ENCODE peak calls at places on chromosome 14, in seven cellular contexts. One of them, this sample, is unnamed.
A peak's percentile ranks its signal among the peaks of the same experiment; 100 is the strongest.

GRCh38 chr14:55354500-55354899 is 57.1 kb downstream of the ATG14 start:
- DNase-seq in BJ: no peak
- DNase-seq in upper lobe of right lung: no peak
- DNase-seq in left ventricle myocardium inferior: peak; percentile 20
- DNase-seq in neural progenitor cell: peak; percentile 78
- DNase-seq in HCT116: peak; percentile 26
- DNase-seq in bronchial epithelial cell: peak; percentile 47
- DNase-seq in this sample: peak; percentile 55

GRCh38 chr14:83071888-83072501 is 1538.3 kb upstream of the SEL1L start:
- DNase-seq in bronchial epithelial cell: peak; percentile 52
- DNase-seq in neural progenitor cell: peak; percentile 45
- DNase-seq in upper lobe of right lung: no peak
- DNase-seq in left ventricle myocardium inferior: no peak
- DNase-seq in BJ: no peak
- DNase-seq in HCT116: no peak
- DNase-seq in this sample: no peak

GRCh38 chr14:92074555-92074954 is 31.8 kb downstream of the ATXN3 start:
- DNase-seq in bronchial epithelial cell: no peak
- DNase-seq in left ventricle myocardium inferior: no peak
- DNase-seq in upper lobe of right lung: no peak
- DNase-seq in neural progenitor cell: no peak
- DNase-seq in BJ: no peak
- DNase-seq in HCT116: no peak
- DNase-seq in this sample: no peak

GRCh38 chr14:75690010-75690409 is 29.0 kb downstream of the TTLL5 start:
- DNase-seq in left ventricle myocardium inferior: no peak
- DNase-seq in BJ: no peak
- DNase-seq in upper lobe of right lung: no peak
- DNase-seq in neural progenitor cell: no peak
- DNase-seq in bronchial epithelial cell: no peak
- DNase-seq in HCT116: no peak
- DNase-seq in this sample: no peak

GRCh38 chr14:50383618-50384225 is 13.0 kb downstream of the CDKL1 start:
- DNase-seq in left ventricle myocardium inferior: no peak
- DNase-seq in HCT116: no peak
- DNase-seq in bronchial epithelial cell: no peak
- DNase-seq in neural progenitor cell: peak; percentile 60
- DNase-seq in upper lobe of right lung: no peak
- DNase-seq in BJ: no peak
- DNase-seq in this sample: no peak

GRCh38 chr14:106309423-106309822 is 783.0 kb downstream of the TMEM121 start:
- DNase-seq in left ventricle myocardium inferior: no peak
- DNase-seq in bronchial epithelial cell: no peak
- DNase-seq in upper lobe of right lung: no peak
- DNase-seq in neural progenitor cell: no peak
- DNase-seq in BJ: no peak
- DNase-seq in HCT116: no peak
- DNase-seq in this sample: no peak

GRCh38 chr14:31696378-31696777 is 135.2 kb downstream of the NUBPL start:
- DNase-seq in upper lobe of right lung: no peak
- DNase-seq in left ventricle myocardium inferior: no peak
- DNase-seq in bronchial epithelial cell: no peak
- DNase-seq in neural progenitor cell: no peak
- DNase-seq in BJ: no peak
- DNase-seq in HCT116: no peak
- DNase-seq in this sample: no peak

GRCh38 chr14:74945852-74946658 is 9.3 kb downstream of the PGF start:
- DNase-seq in HCT116: peak; percentile 39
- DNase-seq in neural progenitor cell: peak; percentile 86
- DNase-seq in bronchial epithelial cell: peak; percentile 50
- DNase-seq in BJ: no peak
- DNase-seq in upper lobe of right lung: peak; percentile 86
- DNase-seq in left ventricle myocardium inferior: peak; percentile 79
- DNase-seq in this sample: peak; percentile 79

GRCh38 chr14:54366726-54367707 is 29.8 kb upstream of the CDKN3 start:
- DNase-seq in neural progenitor cell: peak; percentile 72
- DNase-seq in HCT116: peak; percentile 49
- DNase-seq in BJ: no peak
- DNase-seq in upper lobe of right lung: no peak
- DNase-seq in bronchial epithelial cell: peak; percentile 33
- DNase-seq in left ventricle myocardium inferior: no peak
- DNase-seq in this sample: no peak

GRCh38 chr14:68877993-68878575 is 85.2 kb upstream of the ZFP36L1 start:
- DNase-seq in upper lobe of right lung: no peak
- DNase-seq in neural progenitor cell: no peak
- DNase-seq in BJ: no peak
- DNase-seq in bronchial epithelial cell: no peak
- DNase-seq in HCT116: no peak
- DNase-seq in left ventricle myocardium inferior: no peak
- DNase-seq in this sample: no peak

GRCh38 chr14:75184447-75184846 is 8.0 kb upstream of the TMED10 start:
- DNase-seq in neural progenitor cell: no peak
- DNase-seq in bronchial epithelial cell: peak; percentile 46
- DNase-seq in HCT116: no peak
- DNase-seq in BJ: peak; percentile 98
- DNase-seq in left ventricle myocardium inferior: no peak
- DNase-seq in upper lobe of right lung: no peak
- DNase-seq in this sample: no peak

GRCh38 chr14:53533384-53533975 is 380.4 kb upstream of the DDHD1 start:
- DNase-seq in BJ: no peak
- DNase-seq in neural progenitor cell: no peak
- DNase-seq in left ventricle myocardium inferior: no peak
- DNase-seq in HCT116: no peak
- DNase-seq in bronchial epithelial cell: no peak
- DNase-seq in upper lobe of right lung: no peak
- DNase-seq in this sample: no peak

GRCh38 chr14:66206554-66206953 is 279.6 kb upstream of the CCDC196 start:
- DNase-seq in neural progenitor cell: no peak
- DNase-seq in BJ: no peak
- DNase-seq in bronchial epithelial cell: no peak
- DNase-seq in left ventricle myocardium inferior: no peak
- DNase-seq in upper lobe of right lung: no peak
- DNase-seq in HCT116: no peak
- DNase-seq in this sample: no peak

GRCh38 chr14:53478174-53478573 is 325.1 kb upstream of the DDHD1 start:
- DNase-seq in BJ: no peak
- DNase-seq in HCT116: no peak
- DNase-seq in upper lobe of right lung: no peak
- DNase-seq in bronchial epithelial cell: no peak
- DNase-seq in left ventricle myocardium inferior: no peak
- DNase-seq in neural progenitor cell: no peak
- DNase-seq in this sample: no peak

GRCh38 chr14:57962293-57962996 is 96.6 kb upstream of the SLC35F4 start:
- DNase-seq in bronchial epithelial cell: no peak
- DNase-seq in upper lobe of right lung: no peak
- DNase-seq in HCT116: no peak
- DNase-seq in left ventricle myocardium inferior: no peak
- DNase-seq in BJ: no peak
- DNase-seq in neural progenitor cell: peak; percentile 94
- DNase-seq in this sample: no peak

GRCh38 chr14:80567905-80568512 is 356.7 kb upstream of the DIO2 start:
- DNase-seq in left ventricle myocardium inferior: no peak
- DNase-seq in upper lobe of right lung: no peak
- DNase-seq in BJ: peak; percentile 7
- DNase-seq in neural progenitor cell: no peak
- DNase-seq in bronchial epithelial cell: peak; percentile 97
- DNase-seq in HCT116: peak; percentile 18
- DNase-seq in this sample: no peak

GRCh38 chr14:67748312-67748711 is 46.6 kb downstream of the RDH12 start:
- DNase-seq in neural progenitor cell: no peak
- DNase-seq in HCT116: no peak
- DNase-seq in upper lobe of right lung: no peak
- DNase-seq in left ventricle myocardium inferior: no peak
- DNase-seq in BJ: no peak
- DNase-seq in bronchial epithelial cell: no peak
- DNase-seq in this sample: no peak
- H3K36me3 ChIP-seq in neural progenitor cell: no peaks in the 10 kb centered on the region
- H3K36me3 ChIP-seq in HCT116: peaks cover 8% of the 10 kb centered on the region
- H3K36me3 ChIP-seq in upper lobe of right lung: peaks cover 66% of the 10 kb centered on the region
- H3K36me3 ChIP-seq in left ventricle myocardium inferior: peaks cover 67% of the 10 kb centered on the region
- H3K36me3 ChIP-seq in BJ: peaks cover 14% of the 10 kb centered on the region
- H3K36me3 ChIP-seq in bronchial epithelial cell: peaks cover 14% of the 10 kb centered on the region
- H3K36me3 ChIP-seq in this sample: peaks cover 4% of the 10 kb centered on the region

GRCh38 chr14:104684449-104684821 is 5.0 kb upstream of the INF2 start:
- DNase-seq in left ventricle myocardium inferior: no peak
- DNase-seq in neural progenitor cell: no peak
- DNase-seq in bronchial epithelial cell: no peak
- DNase-seq in BJ: no peak
- DNase-seq in HCT116: no peak
- DNase-seq in upper lobe of right lung: no peak
- DNase-seq in this sample: no peak

GRCh38 chr14:104681689-104682074 is 7.7 kb upstream of the INF2 start:
- DNase-seq in bronchial epithelial cell: peak; percentile 70
- DNase-seq in neural progenitor cell: peak; percentile 81
- DNase-seq in left ventricle myocardium inferior: peak; percentile 92
- DNase-seq in HCT116: no peak
- DNase-seq in BJ: no peak
- DNase-seq in upper lobe of right lung: peak; percentile 87
- DNase-seq in this sample: peak; percentile 90

GRCh38 chr14:104685216-104685997 is 4.0 kb upstream of the INF2 start:
- DNase-seq in upper lobe of right lung: no peak
- DNase-seq in bronchial epithelial cell: peak; percentile 39
- DNase-seq in neural progenitor cell: no peak
- DNase-seq in left ventricle myocardium inferior: no peak
- DNase-seq in BJ: no peak
- DNase-seq in HCT116: no peak
- DNase-seq in this sample: no peak

GRCh38 chr14:104682107-104682593 is 7.3 kb upstream of the INF2 start:
- DNase-seq in HCT116: no peak
- DNase-seq in left ventricle myocardium inferior: peak; percentile 17
- DNase-seq in bronchial epithelial cell: peak; percentile 27
- DNase-seq in BJ: no peak
- DNase-seq in neural progenitor cell: peak; percentile 72
- DNase-seq in upper lobe of right lung: no peak
- DNase-seq in this sample: no peak

DNA sequence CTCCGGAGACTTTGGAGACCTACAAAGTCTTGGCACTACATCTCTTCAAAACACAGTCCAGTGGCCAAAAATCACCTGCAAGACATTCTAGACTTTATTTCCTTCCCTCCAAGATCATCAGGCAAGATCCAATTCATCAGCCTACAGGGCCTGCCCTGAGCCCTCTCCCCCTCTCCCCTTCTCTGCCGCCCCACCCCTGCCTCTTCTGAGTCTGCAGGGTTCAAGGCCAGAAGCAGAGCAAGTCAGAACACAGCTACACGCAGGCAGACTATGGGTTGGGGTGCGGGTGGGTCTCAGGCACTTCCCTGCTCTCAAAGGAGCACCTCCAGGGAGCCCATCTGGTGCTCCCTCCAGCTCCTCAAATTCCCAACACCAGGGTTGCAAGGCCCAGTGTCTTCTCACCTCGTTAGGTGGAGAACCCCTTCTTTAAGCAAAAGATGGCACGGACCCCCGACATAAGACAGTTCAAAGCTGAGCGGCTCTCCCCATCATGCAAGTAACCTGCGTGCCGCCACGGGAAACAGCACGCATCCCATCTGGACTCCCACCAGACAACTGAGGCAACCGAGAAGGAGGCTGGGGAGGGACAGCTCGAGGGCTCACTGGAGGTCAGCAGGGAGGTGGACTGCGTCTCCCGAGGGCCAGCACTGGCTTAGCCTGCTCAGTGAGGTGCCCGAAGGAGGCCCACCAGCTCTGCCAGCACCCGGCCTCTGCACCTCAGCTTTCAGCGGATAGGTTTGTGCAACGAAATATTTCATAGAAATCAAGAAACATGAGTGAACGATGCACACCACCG is 5.6 kb upstream of the INF2 start:
- DNase-seq in upper lobe of right lung: peak; percentile 44
- DNase-seq in left ventricle myocardium inferior: no peak
- DNase-seq in bronchial epithelial cell: no peak
- DNase-seq in neural progenitor cell: no peak
- DNase-seq in BJ: no peak
- DNase-seq in HCT116: no peak
- DNase-seq in this sample: no peak
- H3K4me3 ChIP-seq in upper lobe of right lung: no peak overlapping the region
- H3K4me3 ChIP-seq in left ventricle myocardium inferior: no peak overlapping the region
- H3K4me3 ChIP-seq in bronchial epithelial cell: no peak overlapping the region
- H3K4me3 ChIP-seq in neural progenitor cell: no peak overlapping the region
- H3K4me3 ChIP-seq in BJ: no peak overlapping the region
- H3K4me3 ChIP-seq in HCT116: no peak overlapping the region
- H3K4me3 ChIP-seq in this sample: no peak overlapping the region

DNA sequence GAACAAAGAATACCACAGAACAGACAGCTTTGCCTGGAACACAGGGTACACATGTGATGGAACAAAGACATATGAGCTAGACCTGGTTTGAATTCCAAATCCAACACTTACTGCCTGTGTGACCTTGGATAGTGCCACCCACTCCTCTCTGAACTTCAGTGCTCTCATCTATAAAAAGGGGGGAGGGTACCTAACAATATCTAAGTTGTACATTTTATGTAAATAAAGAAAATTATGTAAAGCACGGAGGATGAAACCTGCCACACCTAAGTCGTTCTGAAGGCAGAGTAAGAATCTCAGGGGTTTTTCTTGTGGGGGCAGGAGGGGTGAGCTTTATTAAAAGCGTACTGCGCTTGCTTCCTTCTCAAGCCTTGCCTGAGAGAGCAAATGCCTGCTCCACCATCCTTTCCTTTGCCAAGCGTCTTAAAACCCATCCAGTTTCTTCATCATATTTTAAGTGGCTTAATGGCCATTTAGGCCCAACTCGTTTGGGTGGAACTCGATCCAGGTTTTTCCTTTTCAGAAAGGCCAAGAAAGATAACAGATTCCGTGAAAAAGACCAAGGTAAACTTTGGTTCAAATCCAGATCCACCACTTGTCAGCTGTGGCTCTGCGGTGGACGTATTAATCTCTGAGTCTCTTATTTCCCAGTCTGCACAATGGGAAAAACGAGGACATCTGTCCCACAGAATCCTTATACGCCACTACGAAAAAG is 954 bp downstream of the DDX24 start:
- DNase-seq in bronchial epithelial cell: peak; percentile 33
- DNase-seq in BJ: no peak
- DNase-seq in left ventricle myocardium inferior: no peak
- DNase-seq in neural progenitor cell: no peak
- DNase-seq in HCT116: no peak
- DNase-seq in upper lobe of right lung: no peak
- DNase-seq in this sample: no peak
- H3K36me3 ChIP-seq in bronchial epithelial cell: peaks cover 12% of the 10 kb centered on the region
- H3K36me3 ChIP-seq in BJ: peaks cover 2% of the 10 kb centered on the region
- H3K36me3 ChIP-seq in left ventricle myocardium inferior: peaks cover 37% of the 10 kb centered on the region
- H3K36me3 ChIP-seq in neural progenitor cell: peaks cover 8% of the 10 kb centered on the region
- H3K36me3 ChIP-seq in HCT116: peaks cover 37% of the 10 kb centered on the region
- H3K36me3 ChIP-seq in upper lobe of right lung: peaks cover 30% of the 10 kb centered on the region
- H3K36me3 ChIP-seq in this sample: no peaks in the 10 kb centered on the region

GRCh38 chr14:89807905-89808304 is 146.6 kb downstream of the EFCAB11 start:
- DNase-seq in bronchial epithelial cell: no peak
- DNase-seq in left ventricle myocardium inferior: no peak
- DNase-seq in HCT116: no peak
- DNase-seq in BJ: no peak
- DNase-seq in neural progenitor cell: no peak
- DNase-seq in upper lobe of right lung: no peak
- DNase-seq in this sample: no peak
- H3K4me3 ChIP-seq in bronchial epithelial cell: no peak overlapping the region
- H3K4me3 ChIP-seq in left ventricle myocardium inferior: no peak overlapping the region
- H3K4me3 ChIP-seq in HCT116: no peak overlapping the region
- H3K4me3 ChIP-seq in BJ: no peak overlapping the region
- H3K4me3 ChIP-seq in neural progenitor cell: no peak overlapping the region
- H3K4me3 ChIP-seq in upper lobe of right lung: no peak overlapping the region
- H3K4me3 ChIP-seq in this sample: no peak overlapping the region

GRCh38 chr14:60252630-60253029 is 3.6 kb downstream of the PPM1A start:
- DNase-seq in upper lobe of right lung: no peak
- DNase-seq in BJ: no peak
- DNase-seq in left ventricle myocardium inferior: no peak
- DNase-seq in bronchial epithelial cell: no peak
- DNase-seq in HCT116: no peak
- DNase-seq in neural progenitor cell: no peak
- DNase-seq in this sample: no peak
- H3K36me3 ChIP-seq in upper lobe of right lung: no peaks in the 10 kb centered on the region
- H3K36me3 ChIP-seq in BJ: no peaks in the 10 kb centered on the region
- H3K36me3 ChIP-seq in left ventricle myocardium inferior: no peaks in the 10 kb centered on the region
- H3K36me3 ChIP-seq in bronchial epithelial cell: no peaks in the 10 kb centered on the region
- H3K36me3 ChIP-seq in HCT116: no peaks in the 10 kb centered on the region
- H3K36me3 ChIP-seq in neural progenitor cell: no peaks in the 10 kb centered on the region
- H3K36me3 ChIP-seq in this sample: no peaks in the 10 kb centered on the region

GRCh38 chr14:32728957-32729356 is 209.7 kb upstream of the NPAS3 start:
- DNase-seq in upper lobe of right lung: no peak
- DNase-seq in HCT116: no peak
- DNase-seq in left ventricle myocardium inferior: no peak
- DNase-seq in bronchial epithelial cell: no peak
- DNase-seq in neural progenitor cell: peak; percentile 17
- DNase-seq in BJ: no peak
- DNase-seq in this sample: no peak
- H3K4me3 ChIP-seq in upper lobe of right lung: no peak overlapping the region
- H3K4me3 ChIP-seq in HCT116: no peak overlapping the region
- H3K4me3 ChIP-seq in left ventricle myocardium inferior: no peak overlapping the region
- H3K4me3 ChIP-seq in bronchial epithelial cell: no peak overlapping the region
- H3K4me3 ChIP-seq in neural progenitor cell: no peak overlapping the region
- H3K4me3 ChIP-seq in BJ: no peak overlapping the region
- H3K4me3 ChIP-seq in this sample: no peak overlapping the region